ENCODE peak calls at places on chromosomes 7 and 10, in seven cellular contexts. L is H9, E is mesenchymal stem cell, O is mesendoderm, Q is trophoblast cell, K is neuronal stem cell, U is H1. V is an unnamed sample.
A peak's percentile ranks its signal among the peaks of the same experiment; 100 is the strongest.

GRCh38 chr7:86328801-86329433 is 314.8 kb upstream of the GRM3 start:
- DNase-seq in L (no peak), E (no peak), O (no peak), Q (no peak), K (no peak), U (no peak), V (no peak)

GRCh38 chr7:85972504-85973141 is 671.1 kb upstream of the GRM3 start:
- DNase-seq in L (peak; percentile 26), E (no peak), O (no peak), Q (no peak), K (no peak), U (no peak), V (no peak)

GRCh38 chr7:51785171-51785570 is 468.6 kb upstream of the COBL start:
- DNase-seq in L (no peak), E (no peak), O (no peak), Q (peak; percentile 7), K (no peak), U (no peak), V (no peak)

GRCh38 chr10:93437946-93438795 is 44.0 kb downstream of the MYOF start:
- DNase-seq in L (peak; percentile 52), E (peak; percentile 88), O (peak; percentile 97), Q (peak; percentile 88), K (no peak), U (no peak), V (peak; percentile 73)

GRCh38 chr7:86282014-86282682 is 361.6 kb upstream of the GRM3 start:
- DNase-seq in L (peak; percentile 35), E (no peak), O (no peak), Q (no peak), K (no peak), U (no peak), V (no peak)

GRCh38 chr10:31322647-31323046 is 3.6 kb downstream of the ZEB1 start:
- DNase-seq in L (no peak), E (no peak), O (no peak), Q (no peak), K (no peak), U (no peak), V (peak; percentile 25)

GRCh38 chr7:110601710-110602109 is 489.2 kb upstream of the LRRN3 start:
- DNase-seq in L (no peak), E (no peak), O (no peak), Q (no peak), K (no peak), U (no peak), V (no peak)

GRCh38 chr7:30804078-30804661 is 33.0 kb downstream of the MINDY4 start:
- DNase-seq in L (no peak), E (peak; percentile 89), O (no peak), Q (no peak), K (no peak), U (no peak), V (peak; percentile 93)

GRCh38 chr7:49001610-49002033 is 77.3 kb downstream of the CDC14C start:
- DNase-seq in L (peak; percentile 86), E (no peak), O (peak; percentile 91), Q (peak; percentile 8), K (peak; percentile 42), U (peak; percentile 53), V (no peak)

GRCh38 chr7:133950856-133951255 is 176.3 kb upstream of the LRGUK start:
- DNase-seq in L (peak; percentile 55), E (no peak), O (peak; percentile 41), Q (no peak), K (no peak), U (no peak), V (no peak)

GRCh38 chr10:34526186-34526585 is 288.9 kb downstream of the PARD3 start:
- DNase-seq in L (no peak), E (peak; percentile 68), O (peak; percentile 47), Q (no peak), K (no peak), U (no peak), V (peak; percentile 37)

GRCh38 chr7:146232604-146233003 is 116.0 kb downstream of the CNTNAP2 start:
- DNase-seq in L (no peak), E (no peak), O (no peak), Q (no peak), K (no peak), U (no peak), V (no peak)

GRCh38 chr10:17765602-17766001 is 13.6 kb downstream of the TMEM236 start:
- DNase-seq in L (no peak), E (no peak), O (no peak), Q (no peak), K (no peak), U (no peak), V (no peak)

GRCh38 chr10:10598297-10598696 is 419.4 kb upstream of the CELF2 start:
- DNase-seq in L (no peak), E (no peak), O (no peak), Q (no peak), K (no peak), U (no peak), V (no peak)

GRCh38 chr10:102917314-102917961 is 656 bp upstream of the CNNM2 start:
- DNase-seq in L (peak; percentile 87), E (peak; percentile 79), O (peak; percentile 81), Q (peak; percentile 61), K (peak; percentile 84), U (peak; percentile 60), V (peak; percentile 61)

GRCh38 chr10:114957122-114957521 is 19.1 kb downstream of the TRUB1 start:
- DNase-seq in L (no peak), E (peak; percentile 70), O (no peak), Q (no peak), K (no peak), U (no peak), V (no peak)

GRCh38 chr7:23349484-23350157 is 50.5 kb downstream of the MALSU1 start:
- DNase-seq in L (no peak), E (peak; percentile 65), O (peak; percentile 92), Q (no peak), K (peak; percentile 43), U (no peak), V (peak; percentile 90)

GRCh38 chr7:142626420-142627035 is 122.7 kb upstream of the PRSS1 start:
- DNase-seq in L (peak; percentile 84), E (peak; percentile 7), O (peak; percentile 78), Q (peak; percentile 73), K (peak; percentile 45), U (no peak), V (peak; percentile 15)

GRCh38 chr7:68692511-68692910 is 905.8 kb upstream of the AUTS2 start:
- DNase-seq in L (no peak), E (no peak), O (no peak), Q (no peak), K (no peak), U (no peak), V (no peak)

GRCh38 chr10:9189448-9189847 is 1135.0 kb downstream of the GATA3 start:
- DNase-seq in L (no peak), E (no peak), O (no peak), Q (no peak), K (no peak), U (no peak), V (no peak)

GRCh38 chr10:62961951-62962523 is 145.9 kb upstream of the EGR2 start:
- DNase-seq in L (no peak), E (peak; percentile 59), O (peak; percentile 2), Q (no peak), K (no peak), U (no peak), V (no peak)

GRCh38 chr10:89591111-89591795 is 53.8 kb downstream of the PANK1 start:
- DNase-seq in L (no peak), E (peak; percentile 51), O (no peak), Q (no peak), K (no peak), U (no peak), V (peak; percentile 52)

GRCh38 chr10:89590326-89590725 is 54.7 kb downstream of the PANK1 start:
- DNase-seq in L (no peak), E (no peak), O (no peak), Q (no peak), K (no peak), U (no peak), V (no peak)

GRCh38 chr10:89592539-89592938 is 52.5 kb downstream of the PANK1 start:
- DNase-seq in L (no peak), E (no peak), O (no peak), Q (no peak), K (no peak), U (no peak), V (no peak)

GRCh38 chr10:89591796-89592271 is 53.2 kb downstream of the PANK1 start:
- DNase-seq in L (no peak), E (peak; percentile 43), O (no peak), Q (peak; percentile 5), K (no peak), U (no peak), V (peak; percentile 32)

DNA sequence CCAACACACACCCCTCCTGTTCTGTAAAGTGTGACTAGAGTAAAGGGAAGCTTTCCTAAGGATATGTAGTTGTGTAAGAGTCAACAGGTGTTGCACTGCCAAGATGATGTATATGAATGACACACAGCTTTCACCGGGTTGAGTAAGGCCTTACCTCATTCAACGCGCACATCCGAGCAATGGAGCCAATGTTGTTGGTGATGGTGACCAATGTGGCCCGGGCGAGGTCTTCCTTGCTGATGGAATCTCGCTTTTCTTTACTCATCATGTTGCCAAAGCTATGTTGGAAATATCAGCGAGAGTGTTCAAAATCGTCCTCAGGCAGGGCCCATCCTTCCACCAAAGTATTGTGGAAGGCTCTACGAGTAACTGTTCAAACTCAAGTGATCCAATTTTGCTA is 52.0 kb downstream of the PANK1 start:
- DNase-seq in L (no peak), E (no peak), O (no peak), Q (peak; percentile 6), K (no peak), U (no peak), V (no peak)
- H2BK5ac ChIP-seq in L (no peak overlapping the region), E (no peak overlapping the region), O (no peak overlapping the region), Q (no peak overlapping the region), K (no peak overlapping the region), U (no peak overlapping the region), V (no peak overlapping the region)

GRCh38 chr7:123133924-123134323 is 65.8 kb downstream of the SLC13A1 start:
- DNase-seq in L (no peak), E (no peak), O (no peak), Q (no peak), K (no peak), U (no peak), V (no peak)
- H2BK5ac ChIP-seq in L (no peak overlapping the region), E (no peak overlapping the region), O (no peak overlapping the region), Q (no peak overlapping the region), K (no peak overlapping the region), U (no peak overlapping the region), V (no peak overlapping the region)

GRCh38 chr7:4023502-4023901 is 658.6 kb upstream of the FOXK1 start:
- DNase-seq in L (no peak), E (no peak), O (no peak), Q (no peak), K (no peak), U (no peak), V (no peak)
- H2BK5ac ChIP-seq in L (no peak overlapping the region), E (no peak overlapping the region), O (no peak overlapping the region), Q (no peak overlapping the region), K (no peak overlapping the region), U (no peak overlapping the region), V (no peak overlapping the region)

GRCh38 chr10:70799124-70799523 is 13.9 kb upstream of the TBATA start:
- DNase-seq in L (no peak), E (no peak), O (no peak), Q (no peak), K (no peak), U (no peak), V (no peak)

GRCh38 chr10:70801854-70802253 is 13.9 kb upstream of the SGPL1 start:
- DNase-seq in L (no peak), E (no peak), O (no peak), Q (no peak), K (no peak), U (no peak), V (no peak)

DNA sequence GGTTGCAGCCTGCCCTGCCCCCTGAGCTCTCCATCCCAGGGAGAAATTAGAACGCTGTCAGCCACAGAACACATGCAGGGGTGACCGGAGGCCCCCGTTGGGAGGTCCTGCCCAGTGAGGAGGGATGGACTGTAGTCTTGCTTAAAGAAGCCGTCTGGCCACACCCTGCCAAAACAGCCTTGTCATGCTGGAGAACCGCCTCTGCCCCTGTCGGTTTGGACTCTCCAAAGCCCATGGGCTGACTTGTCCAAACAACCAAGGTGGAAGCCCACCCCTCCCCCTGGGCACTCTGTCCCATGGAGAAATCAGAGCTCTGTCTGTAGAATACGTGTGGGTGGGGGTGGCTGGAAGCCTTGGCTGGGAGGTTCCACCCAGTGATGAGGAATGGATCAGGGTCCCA is 12.7 kb upstream of the TBATA start:
- DNase-seq in L (no peak), E (no peak), O (no peak), Q (no peak), K (no peak), U (no peak), V (no peak)
- H2BK5ac ChIP-seq in L (no peak overlapping the region), E (no peak overlapping the region), O (no peak overlapping the region), Q (no peak overlapping the region), K (no peak overlapping the region), U (no peak overlapping the region), V (no peak overlapping the region)